ENCODE peak calls at places on chromosomes 13 and 19, in nine cellular contexts. A is stomach; I is left lung; O is NT2/D1; W is PC-3; B is tibial artery; Y is small intestine; V is thyroid gland; S is CD4-positive, alpha-beta memory T cell. Z is an unnamed sample.

GRCh38 chr19:12996542-12997094 is 1.3 kb downstream of the NFIX start:
- DNase-seq in A (peak; percentile 62), I (peak; percentile 84), O (no peak), W (peak; percentile 58), B (no peak), Y (no peak), V (peak; percentile 56), S (no peak), Z (peak; percentile 70)

GRCh38 chr19:54600228-54600627 is 6.8 kb downstream of the LILRA1 start:
- DNase-seq in A (no peak), I (no peak), O (no peak), W (no peak), B (no peak), Y (no peak), V (no peak), S (no peak), Z (no peak)

GRCh38 chr13:59356607-59357006 is 807.1 kb downstream of the DIAPH3 start:
- DNase-seq in A (no peak), I (no peak), O (no peak), W (no peak), B (peak; percentile 33), Y (peak; percentile 1), V (peak; percentile 50), S (no peak), Z (peak; percentile 65)

GRCh38 chr19:18496167-18496979 is 25.5 kb downstream of the ELL start:
- DNase-seq in A (peak; percentile 89), I (no peak), O (no peak), W (peak; percentile 82), B (no peak), Y (peak; percentile 65), V (peak; percentile 84), S (peak; percentile 75), Z (peak; percentile 76)

GRCh38 chr19:44607049-44607448 is 6.3 kb upstream of the IGSF23 start:
- DNase-seq in A (no peak), I (no peak), O (no peak), W (peak; percentile 82), B (no peak), Y (peak; percentile 29), V (no peak), S (no peak), Z (no peak)

GRCh38 chr13:27289016-27289665 is 18.5 kb downstream of the RASL11A start:
- DNase-seq in A (no peak), I (no peak), O (no peak), W (no peak), B (no peak), Y (no peak), V (no peak), S (no peak), Z (no peak)

GRCh38 chr19:13260883-13261653 is 110.9 kb downstream of the IER2 start:
- DNase-seq in A (peak; percentile 33), I (no peak), O (no peak), W (peak; percentile 98), B (no peak), Y (peak; percentile 89), V (no peak), S (no peak), Z (no peak)

GRCh38 chr13:110546933-110547332 is 14.6 kb downstream of the RAB20 start:
- DNase-seq in A (peak; percentile 95), I (peak; percentile 89), O (no peak), W (peak; percentile 94), B (peak; percentile 86), Y (peak; percentile 96), V (peak; percentile 59), S (no peak), Z (peak; percentile 83)

GRCh38 chr13:111449041-111449440 is 128.6 kb downstream of the TEX29 start:
- DNase-seq in A (no peak), I (no peak), O (no peak), W (no peak), B (no peak), Y (no peak), V (no peak), S (no peak), Z (no peak)

GRCh38 chr13:97307882-97308624 is 85.9 kb downstream of the MBNL2 start:
- DNase-seq in A (no peak), I (no peak), O (no peak), W (peak; percentile 68), B (no peak), Y (no peak), V (no peak), S (no peak), Z (no peak)

GRCh38 chr19:51103811-51104470 is 4.3 kb downstream of the CTU1 start:
- DNase-seq in A (no peak), I (no peak), O (no peak), W (no peak), B (no peak), Y (no peak), V (no peak), S (no peak), Z (no peak)

GRCh38 chr19:11194657-11195056 is 2.7 kb downstream of the KANK2 start:
- DNase-seq in A (no peak), I (no peak), O (no peak), W (no peak), B (no peak), Y (no peak), V (no peak), S (no peak), Z (no peak)

GRCh38 chr19:3179739-3180293 is 1.2 kb downstream of the S1PR4 start:
- DNase-seq in A (no peak), I (peak; percentile 81), O (no peak), W (no peak), B (no peak), Y (no peak), V (no peak), S (no peak), Z (no peak)

GRCh38 chr19:7159105-7159933 is 89.8 kb downstream of the ZNF557 start:
- DNase-seq in A (no peak), I (no peak), O (no peak), W (no peak), B (peak; percentile 81), Y (no peak), V (no peak), S (no peak), Z (no peak)

DNA sequence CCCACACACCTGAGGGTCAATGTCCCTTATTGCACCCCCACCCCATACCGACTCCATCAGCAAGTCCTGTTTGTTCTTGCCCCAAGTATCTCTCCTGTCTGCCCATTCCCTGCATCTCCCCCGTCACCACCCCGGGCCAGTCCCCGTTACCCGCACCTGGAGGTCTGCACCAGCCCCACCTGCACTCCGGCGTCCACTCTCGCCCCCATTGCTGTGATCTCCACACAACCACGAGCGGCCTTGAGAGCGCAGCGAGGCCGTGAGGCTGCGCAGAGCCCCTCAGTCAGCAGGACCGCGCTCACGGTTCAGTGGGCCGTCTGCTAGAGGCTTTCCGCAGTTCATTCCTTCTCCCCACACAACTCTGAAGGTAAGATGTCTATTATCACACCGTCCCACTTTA is 152.8 kb downstream of the KATNAL1 start:
- DNase-seq in A (no peak), I (no peak), O (no peak), W (no peak), B (no peak), Y (no peak), V (no peak), S (no peak), Z (no peak)
- H3K4me1 ChIP-seq in A (no peaks in the 10 kb centered on the region), I (no peaks in the 10 kb centered on the region), O (peaks cover 9% of the 10 kb centered on the region), W (peaks cover 9% of the 10 kb centered on the region), B (no peaks in the 10 kb centered on the region), Y (no peaks in the 10 kb centered on the region), V (no peaks in the 10 kb centered on the region), S (peaks cover 80% of the 10 kb centered on the region), Z (no peaks in the 10 kb centered on the region)

GRCh38 chr19:941292-942132 is 15.7 kb downstream of the ARID3A start:
- DNase-seq in A (no peak), I (no peak), O (no peak), W (no peak), B (no peak), Y (no peak), V (no peak), S (no peak), Z (no peak)

GRCh38 chr19:939439-939838 is 13.6 kb downstream of the ARID3A start:
- DNase-seq in A (no peak), I (no peak), O (no peak), W (no peak), B (no peak), Y (no peak), V (no peak), S (no peak), Z (no peak)

GRCh38 chr19:942133-942645 is 16.4 kb downstream of the ARID3A start:
- DNase-seq in A (no peak), I (no peak), O (no peak), W (no peak), B (no peak), Y (no peak), V (no peak), S (no peak), Z (no peak)

GRCh38 chr19:939922-940321 is 14.1 kb downstream of the ARID3A start:
- DNase-seq in A (no peak), I (no peak), O (no peak), W (no peak), B (no peak), Y (no peak), V (no peak), S (no peak), Z (no peak)

GRCh38 chr19:940591-941291 is 14.9 kb downstream of the ARID3A start:
- DNase-seq in A (peak; percentile 92), I (peak; percentile 92), O (no peak), W (peak; percentile 66), B (peak; percentile 80), Y (peak; percentile 88), V (peak; percentile 87), S (peak; percentile 78), Z (peak; percentile 94)
- H3K4me3 ChIP-seq in A (peak overlapping the region; percentile 45), I (peak overlapping the region; percentile 14), O (no peak overlapping the region), W (peak overlapping the region; percentile 64), B (peak overlapping the region; percentile 20), Y (peak overlapping the region; percentile 31), V (peak overlapping the region; percentile 24), S (peak overlapping the region; percentile 38), Z (peak overlapping the region; percentile 20)

GRCh38 chr19:14944456-14944855 is 3.2 kb downstream of the OR7C2 start:
- DNase-seq in A (no peak), I (no peak), O (no peak), W (no peak), B (no peak), Y (no peak), V (no peak), S (no peak), Z (no peak)
- H3K27me3 ChIP-seq in A (no peaks in the 10 kb centered on the region), I (peaks cover 11% of the 10 kb centered on the region), O (no peaks in the 10 kb centered on the region), W (no peaks in the 10 kb centered on the region), B (no peaks in the 10 kb centered on the region), Y (no peaks in the 10 kb centered on the region), V (no peaks in the 10 kb centered on the region), S (no peaks in the 10 kb centered on the region), Z (no peaks in the 10 kb centered on the region)

GRCh38 chr19:35461050-35461449 is 13.0 kb downstream of the FFAR2 start:
- DNase-seq in A (peak; percentile 38), I (no peak), O (no peak), W (no peak), B (no peak), Y (no peak), V (peak; percentile 82), S (no peak), Z (no peak)

GRCh38 chr19:35462476-35462953 is 14.5 kb downstream of the FFAR2 start:
- DNase-seq in A (no peak), I (no peak), O (no peak), W (no peak), B (no peak), Y (peak; percentile 51), V (no peak), S (peak; percentile 84), Z (no peak)

GRCh38 chr19:35458821-35459391 is 10.8 kb downstream of the FFAR2 start:
- DNase-seq in A (peak; percentile 72), I (no peak), O (no peak), W (no peak), B (no peak), Y (peak; percentile 49), V (no peak), S (no peak), Z (peak; percentile 68)

GRCh38 chr19:35459414-35460082 is 11.5 kb downstream of the FFAR2 start:
- DNase-seq in A (peak; percentile 70), I (no peak), O (no peak), W (no peak), B (no peak), Y (no peak), V (peak; percentile 83), S (no peak), Z (peak; percentile 90)

GRCh38 chr19:35460608-35461007 is 12.6 kb downstream of the FFAR2 start:
- DNase-seq in A (no peak), I (no peak), O (no peak), W (no peak), B (no peak), Y (no peak), V (no peak), S (no peak), Z (no peak)
- H3K4me1 ChIP-seq in A (peaks cover 33% of the 10 kb centered on the region), I (peaks cover 15% of the 10 kb centered on the region), O (peaks cover 5% of the 10 kb centered on the region), W (no peaks in the 10 kb centered on the region), B (no peaks in the 10 kb centered on the region), Y (peaks cover 12% of the 10 kb centered on the region), V (peaks cover 31% of the 10 kb centered on the region), S (peaks cover 65% of the 10 kb centered on the region), Z (no peaks in the 10 kb centered on the region)